ENCODE peak calls at places on chromosome 22, in five cellular contexts. D, F, J, Z and N are unnamed samples.
A peak's percentile ranks its signal among the peaks of the same experiment; 100 is the strongest.

GRCh38 chr22:44404341-44405020 is 91.7 kb upstream of the SHISAL1 start:
- DNase-seq in D (no peak), Z (no peak), J (no peak), F (no peak), N (no peak)

GRCh38 chr22:38850941-38851849 is 7.4 kb upstream of the NPTXR start:
- DNase-seq in F (no peak), J (peak; percentile 74), Z (no peak), D (no peak), N (no peak)

GRCh38 chr22:49735411-49736311 is 92.0 kb downstream of the BRD1 start:
- DNase-seq in D (no peak), J (no peak), F (peak; percentile 59), Z (no peak), N (peak; percentile 80)

GRCh38 chr22:49847751-49848689 is 5.6 kb upstream of the ZBED4 start:
- DNase-seq in F (no peak), Z (no peak), D (no peak), J (no peak), N (no peak)

GRCh38 chr22:19713650-19714319 is 518 bp upstream of the SEPTIN5 start:
- DNase-seq in F (no peak), J (no peak), Z (no peak), D (no peak), N (no peak)

GRCh38 chr22:45231293-45231692 is 9.4 kb downstream of the KIAA0930 start:
- DNase-seq in Z (no peak), J (no peak), F (no peak), D (no peak), N (no peak)

GRCh38 chr22:46756097-46756496 is 6.4 kb upstream of the TBC1D22A start:
- DNase-seq in D (no peak), J (no peak), Z (no peak), F (no peak), N (no peak)

GRCh38 chr22:20607157-20607907 is 99.9 kb downstream of the MED15 start:
- DNase-seq in D (no peak), J (no peak), F (no peak), Z (no peak), N (no peak)

GRCh38 chr22:37235897-37236607 is 8.0 kb downstream of the RAC2 start:
- DNase-seq in D (no peak), F (no peak), J (no peak), Z (no peak), N (no peak)

GRCh38 chr22:49629586-49630447 is 197.9 kb downstream of the BRD1 start:
- DNase-seq in Z (no peak), D (no peak), J (no peak), F (no peak), N (no peak)

GRCh38 chr22:27581688-27582087 is 219.9 kb downstream of the MN1 start:
- DNase-seq in D (no peak), J (no peak), Z (no peak), F (no peak), N (no peak)

GRCh38 chr22:17047656-17048055 is 37.1 kb upstream of the IL17RA start:
- DNase-seq in Z (no peak), D (no peak), F (no peak), J (no peak), N (no peak)

GRCh38 chr22:19352217-19352616 is 60.7 kb upstream of the CLTCL1 start:
- DNase-seq in J (no peak), D (no peak), F (no peak), Z (no peak), N (no peak)

GRCh38 chr22:26556904-26557303 is 33.0 kb downstream of the TPST2 start:
- DNase-seq in F (no peak), Z (no peak), D (no peak), J (no peak), N (no peak)

GRCh38 chr22:49373801-49374226 is 453.9 kb downstream of the BRD1 start:
- DNase-seq in Z (no peak), J (no peak), F (no peak), D (no peak), N (peak; percentile 70)

GRCh38 chr22:38298312-38299000 is 18.8 kb downstream of the CSNK1E start:
- DNase-seq in J (peak; percentile 100), Z (no peak), D (no peak), F (peak; percentile 28), N (no peak)

GRCh38 chr22:22720201-22720723 is 75.8 kb downstream of the GGTLC2 start:
- DNase-seq in Z (no peak), J (no peak), F (peak; percentile 30), D (no peak), N (no peak)

GRCh38 chr22:44102856-44103255 is 77.9 kb upstream of the PARVG start:
- DNase-seq in F (no peak), J (no peak), D (no peak), Z (no peak), N (no peak)

GRCh38 chr22:20449819-20450550 is 12.4 kb upstream of the SCARF2 start:
- DNase-seq in J (no peak), F (no peak), Z (no peak), D (no peak), N (no peak)

GRCh38 chr22:35219012-35219411 is 38.3 kb upstream of the HMGXB4 start:
- DNase-seq in Z (no peak), D (no peak), F (no peak), J (peak; percentile 67), N (no peak)

GRCh38 chr22:27801197-27801615 is 350 bp downstream of the MN1 start:
- DNase-seq in F (peak; percentile 35), Z (no peak), J (no peak), D (no peak), N (no peak)

GRCh38 chr22:50406416-50407170 is 63.5 kb downstream of the PPP6R2 start:
- DNase-seq in J (no peak), Z (no peak), F (no peak), D (no peak), N (no peak)

GRCh38 chr22:39344046-39344390 is 5.8 kb upstream of the SYNGR1 start:
- DNase-seq in D (no peak), F (no peak), Z (no peak), J (no peak), N (no peak)

GRCh38 chr22:21933899-21934298 is 18.7 kb downstream of the PPM1F start:
- DNase-seq in Z (no peak), J (no peak), D (no peak), F (no peak), N (no peak)

DNA sequence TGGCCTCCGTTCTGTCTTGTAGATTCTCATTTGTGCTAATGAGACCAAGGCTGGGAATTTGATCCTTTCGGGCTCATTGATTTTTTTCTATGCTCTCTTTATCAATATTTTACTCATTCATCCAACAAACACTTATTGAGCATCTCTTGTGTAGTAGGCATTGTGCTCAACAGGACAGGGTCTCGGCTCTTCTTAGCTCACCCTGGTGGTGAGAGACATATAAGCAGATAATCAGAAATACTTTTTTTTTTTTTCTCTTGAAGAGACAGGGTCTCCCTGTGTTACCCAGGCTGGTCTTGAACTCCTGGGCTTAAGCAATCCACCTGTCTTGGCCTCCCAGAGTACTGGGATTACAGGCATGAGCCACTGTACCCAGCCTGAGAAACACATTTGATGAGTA is 48.0 kb upstream of the SLC5A1 start:
- DNase-seq in D (no peak), Z (no peak), F (no peak), J (no peak), N (no peak)
- TF ChIP-seq CTCF in D (no peak), Z (no peak), F (peak; percentile 33), J (peak; percentile 18), N (no peak)

DNA sequence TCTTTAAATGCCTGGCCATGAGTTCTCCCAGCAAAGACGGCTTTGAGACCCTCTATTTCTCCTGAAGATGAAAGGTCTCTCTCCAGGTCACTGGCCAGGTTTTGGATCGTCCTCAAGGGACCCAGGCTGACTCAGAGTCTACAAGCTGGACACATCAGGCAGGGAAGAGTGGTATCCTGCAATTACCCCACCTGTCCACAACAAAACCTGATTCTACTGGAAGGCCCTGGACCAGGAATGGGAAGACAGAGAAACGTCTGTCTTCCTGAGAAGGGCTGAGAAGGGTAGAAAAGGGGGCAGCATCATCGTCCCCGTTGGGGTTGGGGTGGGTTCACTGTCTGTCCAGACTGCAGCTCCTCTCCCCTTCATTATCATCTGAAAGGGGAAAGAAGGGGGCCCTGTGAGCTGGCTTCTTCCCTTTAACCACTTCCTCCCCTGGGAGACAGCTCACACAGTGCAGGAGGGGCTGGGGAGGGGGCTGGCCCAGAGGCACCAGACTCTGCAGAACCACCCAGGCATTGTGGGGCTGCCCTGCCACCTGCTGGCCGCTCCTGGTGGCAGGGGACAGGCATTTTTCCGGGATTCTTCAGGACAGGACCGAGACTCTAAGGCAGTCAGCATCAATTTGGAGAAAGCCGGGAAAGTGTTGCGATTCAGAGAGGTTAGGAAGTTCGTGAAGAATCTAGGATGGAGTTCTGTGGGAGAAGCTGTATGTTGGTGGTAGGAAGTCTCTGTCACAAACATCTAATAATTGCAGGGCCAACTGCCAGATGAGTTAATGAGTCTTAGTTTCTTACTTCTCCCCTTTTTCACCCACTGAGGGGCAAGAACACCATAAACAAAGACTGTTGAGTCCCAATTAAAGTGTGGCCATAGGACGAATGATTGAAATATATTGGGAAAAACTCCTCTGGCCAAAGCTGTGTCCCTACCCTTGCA is 57.6 kb downstream of the SYN3 start:
- DNase-seq in D (peak; percentile 48), J (no peak), F (peak; percentile 63), Z (no peak), N (peak; percentile 87)
- TF ChIP-seq CTCF in D (peak; percentile 87), J (peak; percentile 85), F (peak; percentile 93), Z (peak; percentile 81), N (peak; percentile 93)

GRCh38 chr22:23856721-23857605 is 712 bp upstream of the SLC2A11 start:
- DNase-seq in F (peak; percentile 41), Z (no peak), J (peak; percentile 54), D (no peak), N (no peak)
- TF ChIP-seq CTCF in F (peak; percentile 33), Z (peak; percentile 18), J (no peak), D (no peak), N (no peak)

DNA sequence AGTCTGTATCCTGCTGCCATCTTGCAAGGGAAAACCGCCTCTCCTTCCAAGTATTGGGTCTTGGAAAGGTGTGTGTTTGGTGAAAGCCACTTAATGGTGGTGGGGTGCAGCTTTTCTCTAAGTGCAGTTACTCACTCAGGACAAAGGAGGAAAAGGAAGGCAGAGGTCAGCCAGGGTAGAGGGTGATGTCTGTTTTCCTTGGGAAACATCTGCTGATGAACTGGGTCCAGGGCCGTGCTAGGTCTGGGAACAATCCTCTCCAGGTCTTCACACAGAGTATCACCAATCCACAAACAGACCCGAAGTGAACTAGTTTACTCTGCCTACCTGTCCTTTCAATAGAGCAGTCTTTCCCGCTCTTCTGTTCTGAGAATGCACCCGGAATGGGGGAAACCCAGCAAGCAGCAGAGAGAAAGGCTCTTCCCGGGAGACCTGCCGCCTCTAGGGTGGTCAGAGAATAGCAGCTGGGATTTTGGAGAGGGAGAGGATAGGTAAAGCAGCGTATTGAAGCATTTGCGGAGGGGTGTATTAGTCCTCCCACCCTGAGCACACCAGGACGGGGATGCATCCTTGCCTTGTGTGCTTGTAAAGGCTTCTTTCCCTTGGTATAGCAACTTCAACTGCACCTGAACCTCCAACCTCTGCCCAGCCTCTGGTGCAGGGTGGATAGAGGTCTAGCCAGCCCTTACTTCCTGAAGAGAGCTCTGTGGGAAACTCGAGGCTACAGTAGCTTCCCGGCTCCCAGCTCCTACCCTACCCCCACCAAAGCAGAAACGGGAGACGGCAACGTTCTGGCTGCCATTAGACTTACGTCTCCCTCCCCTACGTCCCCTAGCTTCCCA is 20.7 kb downstream of the LHFPL7 start:
- DNase-seq in F (no peak), Z (no peak), D (no peak), J (no peak), N (no peak)
- TF ChIP-seq CTCF in F (no peak), Z (no peak), D (no peak), J (no peak), N (no peak)